ENCODE peak calls at places on chromosomes 4 and X, in five cellular contexts. One of them, this sample, is unnamed.

GRCh38 chr4:5988086-5988845 is 30.0 kb downstream of the C4orf50 start:
- DNase-seq in H1: no peak
- DNase-seq in WTC11: no peak
- DNase-seq in GM12878: no peak
- DNase-seq in HepG2: no peak
- DNase-seq in this sample: no peak

GRCh38 chrX:15751160-15751819 is 13.2 kb downstream of the CA5B start:
- DNase-seq in HepG2: no peak
- DNase-seq in GM12878: no peak
- DNase-seq in WTC11: no peak
- DNase-seq in H1: no peak
- DNase-seq in this sample: no peak

GRCh38 chr4:150135134-150135773 is 57.0 kb downstream of the DCLK2 start:
- DNase-seq in HepG2: no peak
- DNase-seq in WTC11: no peak
- DNase-seq in H1: no peak
- DNase-seq in GM12878: no peak
- DNase-seq in this sample: no peak

GRCh38 chr4:143377635-143378099 is 41.0 kb downstream of the GAB1 start:
- DNase-seq in H1: no peak
- DNase-seq in GM12878: peak; percentile 66
- DNase-seq in HepG2: no peak
- DNase-seq in WTC11: no peak
- DNase-seq in this sample: no peak

GRCh38 chr4:35526456-35526855 is 717.9 kb downstream of the ARAP2 start:
- DNase-seq in WTC11: no peak
- DNase-seq in GM12878: no peak
- DNase-seq in H1: no peak
- DNase-seq in HepG2: no peak
- DNase-seq in this sample: no peak

GRCh38 chr4:76447326-76447954 is 12.4 kb downstream of the SHROOM3 start:
- DNase-seq in HepG2: no peak
- DNase-seq in WTC11: no peak
- DNase-seq in GM12878: no peak
- DNase-seq in H1: no peak
- DNase-seq in this sample: no peak

GRCh38 chr4:15914736-15915135 is 23.8 kb downstream of the FGFBP1 start:
- DNase-seq in H1: no peak
- DNase-seq in GM12878: no peak
- DNase-seq in WTC11: no peak
- DNase-seq in HepG2: no peak
- DNase-seq in this sample: no peak

GRCh38 chr4:83851261-83852084 is 315.6 kb downstream of the GPAT3 start:
- DNase-seq in H1: peak; percentile 85
- DNase-seq in HepG2: peak; percentile 86
- DNase-seq in GM12878: no peak
- DNase-seq in WTC11: peak; percentile 62
- DNase-seq in this sample: no peak

GRCh38 chr4:15805583-15806517 is 27.7 kb downstream of the CD38 start:
- DNase-seq in H1: no peak
- DNase-seq in HepG2: peak; percentile 53
- DNase-seq in WTC11: peak; percentile 28
- DNase-seq in GM12878: peak; percentile 48
- DNase-seq in this sample: peak; percentile 46

GRCh38 chr4:84697159-84697558 is 114.2 kb downstream of the CDS1 start:
- DNase-seq in H1: no peak
- DNase-seq in WTC11: no peak
- DNase-seq in GM12878: no peak
- DNase-seq in HepG2: no peak
- DNase-seq in this sample: no peak

GRCh38 chrX:68985135-68985725 is 156.4 kb downstream of the EFNB1 start:
- DNase-seq in GM12878: no peak
- DNase-seq in H1: no peak
- DNase-seq in WTC11: no peak
- DNase-seq in HepG2: no peak
- DNase-seq in this sample: no peak

GRCh38 chr4:155249036-155249566 is 40.7 kb downstream of the NPY2R start:
- DNase-seq in WTC11: no peak
- DNase-seq in GM12878: no peak
- DNase-seq in HepG2: no peak
- DNase-seq in H1: no peak
- DNase-seq in this sample: no peak

GRCh38 chr4:147828361-147828760 is 96.5 kb downstream of the ARHGAP10 start:
- DNase-seq in H1: no peak
- DNase-seq in HepG2: no peak
- DNase-seq in GM12878: no peak
- DNase-seq in WTC11: no peak
- DNase-seq in this sample: no peak

GRCh38 chr4:911221-911751 is 20.8 kb downstream of the GAK start:
- DNase-seq in H1: no peak
- DNase-seq in WTC11: peak; percentile 8
- DNase-seq in HepG2: no peak
- DNase-seq in GM12878: no peak
- DNase-seq in this sample: no peak

GRCh38 chrX:145910017-145910416 is 92.4 kb downstream of the SLITRK2 start:
- DNase-seq in GM12878: no peak
- DNase-seq in HepG2: no peak
- DNase-seq in H1: no peak
- DNase-seq in WTC11: no peak
- DNase-seq in this sample: no peak

GRCh38 chr4:173879286-173879908 is 349.4 kb upstream of the HAND2 start:
- DNase-seq in WTC11: no peak
- DNase-seq in HepG2: no peak
- DNase-seq in GM12878: no peak
- DNase-seq in H1: no peak
- DNase-seq in this sample: no peak

GRCh38 chr4:107212565-107212964 is 176.5 kb upstream of the DKK2 start:
- DNase-seq in WTC11: no peak
- DNase-seq in GM12878: no peak
- DNase-seq in H1: no peak
- DNase-seq in HepG2: no peak
- DNase-seq in this sample: no peak

GRCh38 chr4:188780686-188781085 is 641.4 kb downstream of the TRIML1 start:
- DNase-seq in GM12878: no peak
- DNase-seq in H1: no peak
- DNase-seq in HepG2: no peak
- DNase-seq in WTC11: no peak
- DNase-seq in this sample: no peak

GRCh38 chr4:38570647-38571326 is 93.2 kb upstream of the KLF3 start:
- DNase-seq in GM12878: no peak
- DNase-seq in WTC11: no peak
- DNase-seq in H1: no peak
- DNase-seq in HepG2: peak; percentile 19
- DNase-seq in this sample: no peak

GRCh38 chrX:128518508-128518907 is 466.3 kb upstream of the ACTRT1 start:
- DNase-seq in HepG2: peak; percentile 6
- DNase-seq in H1: no peak
- DNase-seq in GM12878: no peak
- DNase-seq in WTC11: no peak
- DNase-seq in this sample: no peak

GRCh38 chrX:72201836-72202536 is 20.4 kb downstream of the PIN4 start:
- DNase-seq in WTC11: no peak
- DNase-seq in H1: no peak
- DNase-seq in HepG2: no peak
- DNase-seq in GM12878: no peak
- DNase-seq in this sample: no peak

GRCh38 chrX:119539872-119540271 is 25.3 kb downstream of the STEEP1 start:
- DNase-seq in WTC11: peak; percentile 32
- DNase-seq in GM12878: no peak
- DNase-seq in HepG2: no peak
- DNase-seq in H1: no peak
- DNase-seq in this sample: peak; percentile 12

GRCh38 chr4:162116085-162116784 is 47.6 kb downstream of the FSTL5 start:
- DNase-seq in H1: no peak
- DNase-seq in GM12878: no peak
- DNase-seq in WTC11: no peak
- DNase-seq in HepG2: no peak
- DNase-seq in this sample: no peak

GRCh38 chrX:23883737-23884354 is 23.9 kb downstream of the APOO start:
- DNase-seq in WTC11: no peak
- DNase-seq in GM12878: no peak
- DNase-seq in H1: no peak
- DNase-seq in HepG2: peak; percentile 31
- DNase-seq in this sample: peak; percentile 74

GRCh38 chrX:12903646-12904045 is 2.8 kb upstream of the TLR8 start:
- DNase-seq in H1: no peak
- DNase-seq in WTC11: no peak
- DNase-seq in GM12878: no peak
- DNase-seq in HepG2: no peak
- DNase-seq in this sample: no peak

GRCh38 chrX:7109838-7110793 is 37.4 kb upstream of the STS start:
- DNase-seq in H1: no peak
- DNase-seq in WTC11: no peak
- DNase-seq in HepG2: no peak
- DNase-seq in GM12878: peak; percentile 68
- DNase-seq in this sample: no peak

GRCh38 chrX:106566362-106566761 is 45.4 kb upstream of the RADX start:
- DNase-seq in H1: no peak
- DNase-seq in GM12878: no peak
- DNase-seq in HepG2: no peak
- DNase-seq in WTC11: no peak
- DNase-seq in this sample: no peak

GRCh38 chr4:99154658-99155342 is 10.7 kb upstream of the ADH4 start:
- DNase-seq in WTC11: no peak
- DNase-seq in HepG2: no peak
- DNase-seq in GM12878: no peak
- DNase-seq in H1: no peak
- DNase-seq in this sample: no peak

GRCh38 chr4:111778543-111778942 is 366.7 kb upstream of the FAM241A start:
- DNase-seq in HepG2: no peak
- DNase-seq in H1: no peak
- DNase-seq in WTC11: no peak
- DNase-seq in GM12878: no peak
- DNase-seq in this sample: no peak

GRCh38 chrX:8845060-8845459 is 43.9 kb upstream of the FAM9A start:
- DNase-seq in WTC11: peak; percentile 13
- DNase-seq in HepG2: no peak
- DNase-seq in GM12878: no peak
- DNase-seq in H1: no peak
- DNase-seq in this sample: peak; percentile 6

GRCh38 chr4:187333151-187333550 is 609.5 kb upstream of the FAT1 start:
- DNase-seq in H1: no peak
- DNase-seq in WTC11: no peak
- DNase-seq in GM12878: no peak
- DNase-seq in HepG2: no peak
- DNase-seq in this sample: no peak

GRCh38 chr4:60805500-60806313 is 394.4 kb upstream of the ADGRL3 start:
- DNase-seq in HepG2: peak; percentile 32
- DNase-seq in H1: no peak
- DNase-seq in GM12878: no peak
- DNase-seq in WTC11: no peak
- DNase-seq in this sample: peak; percentile 1

GRCh38 chr4:91099666-91100065 is 972.5 kb downstream of the CCSER1 start:
- DNase-seq in WTC11: no peak
- DNase-seq in GM12878: no peak
- DNase-seq in H1: no peak
- DNase-seq in HepG2: no peak
- DNase-seq in this sample: no peak

GRCh38 chrX:56795309-56795868 is 66.3 kb downstream of the NBDY start:
- DNase-seq in GM12878: no peak
- DNase-seq in H1: no peak
- DNase-seq in HepG2: no peak
- DNase-seq in WTC11: no peak
- DNase-seq in this sample: no peak

GRCh38 chr4:78656968-78657445 is 105.4 kb downstream of the ANXA3 start:
- DNase-seq in WTC11: no peak
- DNase-seq in HepG2: no peak
- DNase-seq in H1: no peak
- DNase-seq in GM12878: no peak
- DNase-seq in this sample: peak; percentile 25

DNA sequence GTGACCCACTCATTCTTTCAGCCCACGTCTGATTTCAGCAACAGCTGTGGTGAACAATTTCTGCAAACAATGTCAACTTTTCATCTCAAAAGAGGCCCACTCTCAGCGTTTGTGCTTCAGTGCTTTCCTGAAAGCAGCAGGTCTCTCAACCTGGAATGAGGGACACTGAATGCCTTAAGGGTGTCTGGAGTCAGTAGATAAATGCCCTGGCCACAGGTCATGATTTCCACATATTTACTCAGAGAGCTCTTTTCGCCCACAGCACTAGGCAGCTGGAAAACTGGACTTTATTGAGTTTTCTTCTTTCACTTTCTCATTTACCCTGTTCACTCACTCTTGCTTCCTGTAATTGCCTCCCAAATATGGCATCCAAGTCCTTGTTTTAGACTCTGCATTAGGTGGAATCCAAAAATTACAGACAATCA is 52.8 kb downstream of the NPFFR2 start:
- DNase-seq in H1: no peak
- DNase-seq in HepG2: no peak
- DNase-seq in GM12878: peak; percentile 13
- DNase-seq in WTC11: no peak
- DNase-seq in this sample: no peak
- TF ChIP-seq ATF2 in H1: no peak
- TF ChIP-seq ATF2 in HepG2: no peak
- TF ChIP-seq ATF2 in GM12878: no peak
- TF ChIP-seq ATF2 in WTC11: no peak
- TF ChIP-seq ATF2 in this sample: no peak

DNA sequence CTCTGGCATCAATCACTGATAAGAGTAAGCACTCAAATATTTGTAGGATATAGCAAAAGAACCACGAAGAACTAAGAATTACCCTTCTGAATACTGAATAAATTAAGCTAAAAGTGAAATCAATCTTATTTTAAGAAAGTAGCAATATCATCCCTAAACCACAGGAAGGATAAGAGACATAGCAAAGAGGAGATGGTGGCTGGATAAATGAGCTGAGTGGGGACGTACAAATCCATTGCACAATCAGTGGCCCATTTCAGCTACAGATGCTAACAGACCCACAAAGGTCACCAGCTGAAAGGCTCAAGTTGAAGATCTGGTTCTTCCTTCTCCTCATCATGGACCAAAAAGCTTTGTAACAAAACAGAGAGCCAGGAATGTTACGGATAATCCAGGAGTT is 77.1 kb downstream of the SLC9A7 start:
- DNase-seq in WTC11: no peak
- DNase-seq in HepG2: no peak
- DNase-seq in GM12878: no peak
- DNase-seq in H1: no peak
- DNase-seq in this sample: no peak
- TF ChIP-seq ATF2 in WTC11: no peak
- TF ChIP-seq ATF2 in HepG2: no peak
- TF ChIP-seq ATF2 in GM12878: no peak
- TF ChIP-seq ATF2 in H1: no peak
- TF ChIP-seq ATF2 in this sample: no peak

GRCh38 chr4:21757281-21757680 is 191.3 kb downstream of the KCNIP4 start:
- DNase-seq in HepG2: no peak
- DNase-seq in WTC11: no peak
- DNase-seq in GM12878: no peak
- DNase-seq in H1: no peak
- DNase-seq in this sample: no peak
- TF ChIP-seq ATF2 in HepG2: no peak
- TF ChIP-seq ATF2 in WTC11: no peak
- TF ChIP-seq ATF2 in GM12878: no peak
- TF ChIP-seq ATF2 in H1: no peak
- TF ChIP-seq ATF2 in this sample: no peak

GRCh38 chrX:78237127-78237526 is 90.3 kb downstream of the CYSLTR1 start:
- DNase-seq in HepG2: no peak
- DNase-seq in H1: no peak
- DNase-seq in GM12878: no peak
- DNase-seq in WTC11: no peak
- DNase-seq in this sample: no peak
- TF ChIP-seq ATF2 in HepG2: no peak
- TF ChIP-seq ATF2 in H1: no peak
- TF ChIP-seq ATF2 in GM12878: no peak
- TF ChIP-seq ATF2 in WTC11: no peak
- TF ChIP-seq ATF2 in this sample: no peak